ENCODE peak calls at places on chromosomes 11 and 22, in nine cellular contexts. L is cardiac muscle cell, Z is GM23338, J is NT2/D1, N is neural progenitor cell, F is hepatocyte, C is psoas muscle, P is PC-3, H is endodermal cell. A is an unnamed sample. For H3K4me1, the result is how much of the 10 kb centered on the place peaks cover.

GRCh38 chr22:49432211-49432905 is 395.3 kb downstream of the BRD1 start:
- DNase-seq in J (no peak), P (no peak), F (no peak), H (no peak), N (no peak), Z (no peak), L (no peak), C (no peak), A (no peak)

GRCh38 chr11:65488273-65489058 is 10.4 kb upstream of the MALAT1 start:
- DNase-seq in F (peak), P (no peak), L (no peak), J (no peak), H (no peak), N (no peak), C (peak), Z (no peak), A (peak)

GRCh38 chr11:88806410-88806809 is 259.4 kb downstream of the GRM5 start:
- DNase-seq in C (no peak), J (no peak), Z (no peak), H (no peak), F (no peak), N (no peak), P (no peak), L (no peak), A (no peak)

GRCh38 chr11:20125927-20126326 is 34.3 kb downstream of the DBX1 start:
- DNase-seq in L (no peak), F (no peak), P (peak), C (no peak), Z (no peak), N (no peak), H (no peak), J (no peak), A (no peak)

GRCh38 chr11:110128161-110128560 is 35.0 kb downstream of the ZC3H12C start:
- DNase-seq in P (no peak), J (peak), H (peak), N (peak), Z (peak), F (no peak), L (no peak), C (no peak), A (no peak)

GRCh38 chr11:94613120-94613519 is 46.0 kb downstream of the PIWIL4 start:
- DNase-seq in Z (no peak), L (no peak), H (no peak), J (no peak), P (no peak), F (no peak), N (no peak), C (no peak), A (no peak)

GRCh38 chr11:61007971-61008896 is 36.8 kb downstream of the CD6 start:
- DNase-seq in Z (peak), H (peak), L (peak), P (no peak), J (peak), F (peak), N (peak), C (no peak), A (no peak)

GRCh38 chr11:84855846-84856245 is 771.3 kb downstream of the DLG2 start:
- DNase-seq in Z (no peak), P (peak), L (no peak), F (no peak), C (no peak), N (no peak), J (no peak), H (no peak), A (no peak)

GRCh38 chr11:19988598-19988997 is 171.7 kb downstream of the DBX1 start:
- DNase-seq in C (peak), N (peak), F (peak), L (no peak), H (peak), P (peak), Z (peak), J (peak), A (no peak)

GRCh38 chr11:74694536-74694935 is 36.7 kb downstream of the CHRDL2 start:
- DNase-seq in L (no peak), N (no peak), F (no peak), Z (no peak), C (no peak), P (peak), H (no peak), J (no peak), A (no peak)

GRCh38 chr22:32501797-32502290 is 27.2 kb downstream of the FBXO7 start:
- DNase-seq in L (no peak), F (no peak), H (no peak), C (no peak), J (no peak), P (no peak), N (no peak), Z (no peak), A (no peak)

GRCh38 chr22:31107206-31108118 is at the start of gene SELENOM:
- DNase-seq in H (peak), Z (peak), P (peak), F (peak), C (peak), J (peak), L (peak), N (peak), A (peak)

GRCh38 chr11:8035225-8035846 is 45.7 kb upstream of the TUB start:
- DNase-seq in J (no peak), N (no peak), P (no peak), Z (no peak), C (no peak), L (no peak), F (peak), H (no peak), A (no peak)

GRCh38 chr11:112886707-112887370 is 74.4 kb upstream of the NCAM1 start:
- DNase-seq in P (no peak), N (no peak), H (no peak), F (peak), Z (no peak), J (no peak), L (no peak), C (no peak), A (no peak)

GRCh38 chr11:79353706-79354105 is 87.1 kb downstream of the TENM4 start:
- DNase-seq in H (no peak), C (no peak), J (no peak), F (no peak), Z (no peak), N (no peak), L (no peak), P (peak), A (no peak)

GRCh38 chr11:61820174-61820573 is 3.4 kb upstream of the FADS1 start:
- DNase-seq in P (peak), Z (no peak), L (no peak), F (no peak), C (no peak), N (no peak), H (no peak), J (no peak), A (no peak)

GRCh38 chr11:80958414-80958813 is 1517.6 kb upstream of the TENM4 start:
- DNase-seq in Z (no peak), C (no peak), J (no peak), L (no peak), F (no peak), H (no peak), P (peak), N (no peak), A (no peak)

GRCh38 chr11:109150603-109151002 is 271.4 kb upstream of the C11orf87 start:
- DNase-seq in Z (peak), P (no peak), H (no peak), J (no peak), C (no peak), N (peak), F (no peak), L (no peak), A (no peak)

GRCh38 chr22:33073989-33074391 is 15.8 kb upstream of the SYN3 start:
- DNase-seq in J (no peak), P (peak), C (no peak), N (no peak), L (no peak), Z (no peak), H (no peak), F (no peak), A (no peak)

GRCh38 chr22:44336962-44337657 is 24.4 kb upstream of the SHISAL1 start:
- DNase-seq in H (no peak), L (no peak), Z (peak), N (peak), C (no peak), J (no peak), F (no peak), P (no peak), A (no peak)

GRCh38 chr11:57085604-57086003 is 96.1 kb upstream of the LRRC55 start:
- DNase-seq in C (no peak), H (no peak), P (peak), J (no peak), F (no peak), N (no peak), L (peak), Z (no peak), A (no peak)

GRCh38 chr11:119323532-119324033 is 6.7 kb upstream of the MCAM start:
- DNase-seq in P (peak), C (peak), F (peak), H (peak), Z (peak), N (peak), J (peak), L (peak), A (peak)

GRCh38 chr22:47259990-47260389 is 497.5 kb downstream of the TBC1D22A start:
- DNase-seq in J (no peak), N (no peak), C (no peak), H (no peak), P (peak), L (no peak), F (no peak), Z (no peak), A (no peak)

GRCh38 chr11:120625565-120625964 is 114.0 kb downstream of the GRIK4 start:
- DNase-seq in Z (no peak), L (no peak), N (no peak), P (no peak), C (no peak), H (no peak), F (no peak), J (no peak), A (no peak)

GRCh38 chr11:36306888-36307287 is 10.8 kb downstream of the PRR5L start:
- DNase-seq in L (peak), J (no peak), Z (peak), P (peak), F (peak), N (peak), H (peak), C (no peak), A (no peak)

DNA sequence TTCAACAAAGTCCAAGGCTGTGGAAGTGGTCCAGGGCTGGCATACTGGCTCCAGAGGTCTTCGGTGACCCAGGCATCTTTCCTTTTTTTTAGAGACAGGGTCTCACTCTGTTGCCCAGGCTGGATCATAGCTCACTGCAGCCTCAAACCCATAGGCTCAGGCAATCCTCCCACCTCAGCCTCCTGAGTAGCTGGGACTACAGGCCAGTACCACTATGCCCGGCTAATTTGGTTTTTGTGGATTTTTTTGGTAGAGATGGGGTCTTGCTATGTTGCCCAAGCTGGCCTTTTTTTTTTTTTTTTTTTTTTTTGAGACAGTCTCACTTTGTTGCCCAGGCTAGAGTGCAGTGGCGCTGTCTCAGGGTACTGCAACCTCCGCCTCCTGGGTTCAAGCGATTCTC is 19.2 kb upstream of the TAB1 start:
- DNase-seq in L (no peak), J (no peak), H (no peak), F (no peak), N (no peak), P (no peak), C (no peak), Z (no peak), A (no peak)
- H3K4me1 ChIP-seq in L (under half), J (under half), H (under half), F (under half), N (under half), P (under half), C (under half), Z (under half), A (under half)

DNA sequence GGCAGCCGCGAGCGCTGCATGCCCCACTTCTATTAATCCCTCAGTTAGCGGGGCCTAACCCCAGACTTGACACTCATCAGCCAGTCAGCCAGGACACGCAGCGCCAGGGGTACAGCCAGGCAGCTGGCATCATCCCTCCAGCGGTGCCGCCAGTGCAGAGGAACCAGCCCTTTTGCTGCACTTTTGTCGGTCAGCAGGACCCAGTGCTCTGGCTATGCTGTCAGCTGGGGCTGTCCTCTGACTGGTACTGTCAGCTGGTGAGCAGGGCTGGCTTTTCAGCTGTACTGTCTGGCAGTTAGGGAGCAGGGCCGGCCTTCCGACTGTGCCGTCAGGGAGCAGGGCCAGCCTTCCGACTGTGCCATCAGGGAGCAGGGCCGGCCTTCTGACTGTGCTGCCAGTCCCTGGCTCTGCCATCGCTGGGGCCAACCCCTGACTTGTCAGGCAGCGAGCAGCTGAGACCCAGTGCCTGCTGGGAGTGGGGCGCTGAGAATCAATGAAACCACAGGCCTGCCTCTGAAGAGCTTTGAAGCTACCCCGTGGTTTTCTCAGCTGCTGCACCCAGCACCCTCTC is 115.4 kb downstream of the KIAA1671 start:
- DNase-seq in L (no peak), N (no peak), Z (no peak), F (no peak), J (no peak), C (peak), H (no peak), P (no peak), A (no peak)
- H3K4me1 ChIP-seq in L (under half), N (under half), Z (under half), F (under half), J (under half), C (under half), H (under half), P (under half), A (under half)

DNA sequence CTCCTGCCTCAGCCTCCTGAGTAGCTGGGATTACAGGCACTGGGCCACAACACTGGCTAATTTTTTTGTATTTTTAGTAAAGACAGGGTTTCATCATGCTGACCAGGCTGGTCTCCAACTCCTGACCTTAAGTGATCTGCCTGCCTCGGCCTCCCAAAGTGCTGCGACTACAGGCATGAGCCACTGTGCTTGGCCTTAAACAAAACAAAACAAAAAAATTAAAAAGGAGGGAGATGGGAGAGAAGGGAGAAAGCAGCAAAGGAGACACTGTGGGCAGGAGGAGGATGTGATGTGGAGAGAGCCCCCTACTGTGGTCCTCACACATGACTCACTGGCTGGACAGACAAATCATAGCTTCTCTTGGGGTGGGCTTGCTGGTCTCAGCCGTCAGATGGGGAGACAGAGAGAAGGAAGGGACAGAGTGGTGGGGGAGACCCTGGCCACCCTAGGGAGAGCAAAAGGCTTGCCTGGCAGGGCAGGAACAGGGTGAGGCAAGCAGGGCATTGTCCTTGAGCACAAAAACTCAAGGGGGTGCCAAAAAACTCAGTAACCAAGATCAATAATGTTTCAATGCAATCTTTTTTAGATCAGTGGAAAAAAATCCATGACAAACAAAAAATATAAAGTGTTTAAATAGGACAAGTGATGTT is 31.6 kb downstream of the TPST2 start:
- DNase-seq in Z (no peak), F (no peak), L (no peak), P (no peak), N (no peak), J (no peak), C (no peak), H (no peak), A (no peak)
- H3K4me1 ChIP-seq in Z (half or more), F (under half), L (under half), P (under half), N (under half), J (under half), C (half or more), H (under half), A (under half)

GRCh38 chr11:10653242-10653641 is 40.3 kb downstream of the IRAG1 start:
- DNase-seq in C (no peak), H (no peak), L (no peak), P (no peak), F (no peak), J (no peak), N (no peak), Z (no peak), A (no peak)

GRCh38 chr11:10655227-10655626 is 38.3 kb downstream of the IRAG1 start:
- DNase-seq in F (no peak), P (no peak), C (no peak), L (no peak), N (no peak), J (no peak), Z (no peak), H (no peak), A (no peak)

GRCh38 chr11:10655931-10656576 is 37.5 kb downstream of the IRAG1 start:
- DNase-seq in Z (no peak), P (no peak), L (no peak), J (no peak), F (no peak), N (no peak), C (no peak), H (no peak), A (no peak)

GRCh38 chr11:10651579-10652361 is 41.8 kb downstream of the IRAG1 start:
- DNase-seq in H (no peak), N (no peak), F (no peak), J (no peak), L (no peak), P (no peak), C (peak), Z (no peak), A (no peak)

DNA sequence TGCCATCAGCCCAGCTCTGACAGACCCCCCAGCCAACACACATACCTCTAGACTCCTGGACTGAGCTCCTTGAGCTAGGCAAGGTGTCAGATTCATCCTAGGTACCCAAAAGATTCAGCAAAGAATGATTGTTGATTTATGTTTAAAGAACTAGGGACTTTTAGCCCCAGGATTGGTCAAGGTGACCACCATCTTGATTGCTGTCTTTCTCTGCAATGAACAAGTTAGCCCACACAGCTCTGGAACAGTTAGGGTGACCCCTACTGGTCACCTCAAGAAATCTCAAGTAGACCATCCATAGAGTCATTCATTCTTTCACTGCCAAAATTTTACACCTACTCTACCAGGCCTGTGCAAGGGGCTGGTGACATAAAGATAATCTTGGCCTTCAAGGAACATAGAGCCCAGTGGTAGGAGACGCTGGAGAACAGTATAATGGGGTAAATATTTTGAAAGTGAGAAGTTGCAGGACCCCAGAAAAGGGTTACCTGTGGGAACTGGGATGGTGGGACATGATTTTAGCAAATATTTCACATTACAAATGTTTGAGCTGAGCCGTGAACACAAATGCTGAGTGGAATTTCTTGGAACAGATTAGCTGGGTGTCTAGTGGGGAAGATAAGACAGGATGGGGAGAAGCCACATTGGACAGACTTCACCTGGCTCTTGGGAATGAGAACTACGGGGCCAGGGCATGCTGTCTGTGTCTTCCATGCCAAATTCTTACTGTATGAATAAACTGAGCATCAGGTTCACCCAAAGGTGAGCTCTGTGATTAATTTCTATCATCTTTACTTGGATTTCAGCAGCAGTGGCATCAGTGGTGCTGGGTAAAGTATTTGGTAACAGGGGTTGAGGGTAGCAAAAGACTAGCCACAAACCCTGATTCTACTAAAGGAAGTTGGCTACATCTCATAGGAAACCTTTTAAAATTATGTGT is 39.1 kb downstream of the IRAG1 start:
- DNase-seq in N (peak), F (peak), P (peak), Z (peak), J (peak), C (no peak), H (peak), L (peak), A (no peak)
- H3K4me1 ChIP-seq in N (under half), F (under half), P (under half), Z (under half), J (under half), C (under half), H (under half), L (under half), A (under half)

GRCh38 chr22:20677684-20678242 is 96.2 kb upstream of the SERPIND1 start:
- DNase-seq in Z (no peak), H (no peak), P (no peak), F (no peak), J (no peak), C (no peak), L (no peak), N (no peak), A (no peak)
- H3K4me1 ChIP-seq in Z (under half), H (under half), P (under half), F (under half), J (under half), C (under half), L (under half), N (under half), A (under half)

GRCh38 chr11:45811571-45812290 is 6.8 kb downstream of the SLC35C1 start:
- DNase-seq in J (no peak), C (no peak), F (no peak), Z (no peak), L (no peak), P (no peak), N (no peak), H (no peak), A (no peak)
- H3K4me1 ChIP-seq in J (under half), C (under half), F (under half), Z (under half), L (under half), P (under half), N (under half), H (under half), A (under half)

A was measured in heart left ventricle.